ENCODE peak calls at places on chromosomes 12 and 14, in four cellular contexts. X is heart right ventricle, W is body of pancreas, S is psoas muscle. F is an unnamed sample.

GRCh38 chr14:77409131-77409533 is 14.2 kb downstream of the NOXRED1 start:
- DNase-seq in X (no peak), W (no peak), S (no peak), F (no peak)

GRCh38 chr12:69998922-69999321 is 173.9 kb downstream of the MYRFL start:
- DNase-seq in X (no peak), W (no peak), S (no peak), F (no peak)

GRCh38 chr12:65638324-65638723 is 186.0 kb upstream of the HMGA2 start:
- DNase-seq in X (no peak), W (no peak), S (no peak), F (peak; percentile 68)

GRCh38 chr12:114547636-114548035 is 136.3 kb downstream of the TBX3 start:
- DNase-seq in X (no peak), W (no peak), S (no peak), F (no peak)

GRCh38 chr14:34129927-34130552 is 179.2 kb upstream of the EGLN3 start:
- DNase-seq in X (no peak), W (no peak), S (no peak), F (no peak)

GRCh38 chr14:63286071-63286470 is 32.7 kb downstream of the GPHB5 start:
- DNase-seq in X (no peak), W (peak; percentile 52), S (no peak), F (no peak)

GRCh38 chr14:53042480-53042879 is 91.6 kb upstream of the FERMT2 start:
- DNase-seq in X (no peak), W (no peak), S (no peak), F (no peak)

GRCh38 chr12:63276537-63277365 is 125.8 kb upstream of the AVPR1A start:
- DNase-seq in X (no peak), W (peak; percentile 56), S (no peak), F (peak; percentile 32)

GRCh38 chr12:3342051-3342450 is 149.0 kb upstream of the PRMT8 start:
- DNase-seq in X (peak; percentile 79), W (peak; percentile 27), S (no peak), F (peak; percentile 80)

GRCh38 chr12:118541945-118542344 is 165.6 kb downstream of the SUDS3 start:
- DNase-seq in X (no peak), W (no peak), S (no peak), F (no peak)

GRCh38 chr12:75738486-75738885 is 227.1 kb upstream of the KRR1 start:
- DNase-seq in X (no peak), W (no peak), S (no peak), F (peak; percentile 36)

GRCh38 chr14:106848330-106849121 is 1322.1 kb downstream of the TMEM121 start:
- DNase-seq in X (no peak), W (peak; percentile 70), S (no peak), F (no peak)

GRCh38 chr12:39440101-39440500 is 2.8 kb downstream of the KIF21A start:
- DNase-seq in X (no peak), W (no peak), S (no peak), F (no peak)

GRCh38 chr12:102847131-102847530 is 69.9 kb downstream of the PAH start:
- DNase-seq in X (no peak), W (no peak), S (no peak), F (no peak)

GRCh38 chr12:4934651-4935050 is 24.9 kb downstream of the KCNA1 start:
- DNase-seq in X (no peak), W (no peak), S (no peak), F (no peak)

GRCh38 chr14:86527312-86527711 is 997.4 kb downstream of the FLRT2 start:
- DNase-seq in X (no peak), W (no peak), S (no peak), F (no peak)

GRCh38 chr14:88746042-88746441 is 46.7 kb downstream of the EML5 start:
- DNase-seq in X (no peak), W (no peak), S (no peak), F (no peak)

GRCh38 chr14:51478241-51478640 is 173.5 kb upstream of the FRMD6 start:
- DNase-seq in X (no peak), W (no peak), S (no peak), F (no peak)

GRCh38 chr12:26870491-26871419 is 37.8 kb upstream of the ITPR2 start:
- DNase-seq in X (peak; percentile 14), W (peak; percentile 95), S (peak; percentile 63), F (peak; percentile 8)

GRCh38 chr12:12442548-12443071 is 85.7 kb downstream of the BORCS5 start:
- DNase-seq in X (no peak), W (no peak), S (no peak), F (no peak)

GRCh38 chr12:107235600-107235999 is 142.3 kb upstream of the CRY1 start:
- DNase-seq in X (no peak), W (no peak), S (no peak), F (no peak)

DNA sequence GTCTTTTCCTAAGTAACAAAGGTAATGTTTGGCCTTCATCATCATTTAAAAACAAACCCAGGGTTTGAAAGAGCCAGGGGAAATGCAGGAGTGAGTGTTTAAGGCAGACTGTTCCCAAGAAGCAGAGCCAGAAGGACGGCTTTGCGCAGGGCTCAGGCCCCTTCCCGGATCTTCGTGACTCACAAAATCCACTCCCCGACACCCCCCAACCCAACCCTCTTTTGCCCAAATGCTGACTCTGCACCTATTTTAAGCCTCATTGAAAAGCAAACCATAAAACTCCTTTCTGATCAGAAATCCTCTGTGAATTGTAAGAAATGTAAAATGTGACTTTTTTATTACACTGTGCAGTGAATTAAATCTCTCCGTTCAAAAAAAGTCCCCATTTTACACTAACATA is 67.5 kb downstream of the SETD3 start:
- DNase-seq in X (no peak), W (no peak), S (no peak), F (no peak)
- H3K27ac ChIP-seq in X (no peak overlapping the region), W (no peak overlapping the region), S (no peak overlapping the region), F (no peak overlapping the region)

GRCh38 chr14:68677901-68678300 is 115.0 kb downstream of the ZFP36L1 start:
- DNase-seq in X (no peak), W (no peak), S (no peak), F (no peak)

GRCh38 chr14:68677476-68677875 is 115.4 kb downstream of the ZFP36L1 start:
- DNase-seq in X (no peak), W (no peak), S (no peak), F (no peak)

GRCh38 chr14:68674538-68675232 is 118.2 kb downstream of the ZFP36L1 start:
- DNase-seq in X (no peak), W (no peak), S (no peak), F (no peak)

GRCh38 chr14:68675233-68675577 is 117.7 kb downstream of the ZFP36L1 start:
- DNase-seq in X (no peak), W (no peak), S (no peak), F (no peak)

DNA sequence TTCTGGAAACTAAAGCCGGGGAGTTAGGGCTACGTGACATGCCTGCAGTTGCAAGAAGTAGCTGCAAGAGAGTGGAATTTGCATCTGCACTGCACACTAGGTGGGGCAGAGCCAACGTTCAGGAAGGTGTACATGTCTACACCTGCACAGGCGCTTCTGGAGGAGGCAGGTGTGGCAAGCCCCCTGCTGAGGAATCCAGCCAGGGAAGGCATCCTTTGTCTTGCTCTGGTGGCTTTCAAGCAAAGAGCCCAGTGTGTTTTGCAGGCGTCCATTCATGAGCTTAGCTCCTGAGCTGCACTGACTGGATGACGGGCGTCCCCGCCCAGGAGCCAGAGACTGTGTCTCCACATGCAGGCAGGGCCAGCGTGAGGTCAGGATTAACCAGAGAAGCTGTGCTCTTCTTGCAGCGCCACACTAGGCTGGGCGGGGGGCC is 116.3 kb downstream of the ZFP36L1 start:
- DNase-seq in X (no peak), W (no peak), S (no peak), F (no peak)
- H3K4me1 ChIP-seq in X (peaks cover 36% of the 10 kb centered on the region), W (peaks cover 52% of the 10 kb centered on the region), S (peaks cover 25% of the 10 kb centered on the region), F (peaks cover 10% of the 10 kb centered on the region)

DNA sequence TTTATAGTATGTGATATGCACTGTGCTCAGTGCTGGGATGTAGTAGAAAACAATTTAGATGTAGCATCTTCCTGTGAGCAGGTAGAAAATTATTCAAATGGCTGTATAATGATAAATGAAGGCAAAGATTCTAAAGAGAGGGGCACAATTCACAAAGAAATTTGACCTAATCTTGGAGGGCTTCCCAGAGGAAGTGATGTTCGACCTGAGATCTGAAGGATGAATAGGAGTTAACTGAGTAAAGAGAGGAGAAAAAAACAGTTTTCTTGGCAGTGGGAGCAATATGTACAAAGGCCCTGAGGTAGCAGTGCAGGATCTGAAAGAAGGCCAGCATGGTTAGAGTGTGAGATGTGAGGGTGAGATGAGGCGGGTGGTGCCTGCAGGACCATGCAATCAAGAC is 15.2 kb downstream of the RPH3A start:
- DNase-seq in X (no peak), W (no peak), S (no peak), F (no peak)
- H3K27me3 ChIP-seq in X (peaks cover 63% of the 10 kb centered on the region), W (no peaks in the 10 kb centered on the region), S (peaks cover 2% of the 10 kb centered on the region), F (no peaks in the 10 kb centered on the region)

DNA sequence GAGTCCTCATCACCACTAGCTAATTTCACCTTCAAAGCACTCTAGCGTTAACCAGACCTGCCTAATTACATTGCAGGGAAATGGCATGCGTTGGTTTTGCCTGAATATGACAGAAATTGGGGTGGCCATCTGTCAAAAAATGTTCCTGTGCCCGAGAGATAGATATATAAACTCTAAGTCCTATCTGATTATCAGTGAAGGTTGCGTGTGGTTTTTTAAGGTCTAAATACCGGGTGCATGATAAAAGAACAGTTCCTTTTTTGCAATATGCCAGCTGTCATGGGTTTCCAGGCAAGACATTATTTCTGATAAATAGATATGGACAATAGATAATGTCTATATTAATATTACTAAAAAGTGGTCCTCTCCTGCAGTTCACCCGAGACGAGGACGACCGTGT is 48.3 kb downstream of the SPRING1 start:
- DNase-seq in X (no peak), W (no peak), S (no peak), F (no peak)
- H3K27ac ChIP-seq in X (no peak overlapping the region), W (no peak overlapping the region), S (no peak overlapping the region), F (no peak overlapping the region)

GRCh38 chr12:52530366-52530765 is 10.2 kb upstream of the KRT5 start:
- DNase-seq in X (no peak), W (no peak), S (no peak), F (no peak)
- H3K4me1 ChIP-seq in X (no peaks in the 10 kb centered on the region), W (peaks cover 7% of the 10 kb centered on the region), S (no peaks in the 10 kb centered on the region), F (no peaks in the 10 kb centered on the region)

DNA sequence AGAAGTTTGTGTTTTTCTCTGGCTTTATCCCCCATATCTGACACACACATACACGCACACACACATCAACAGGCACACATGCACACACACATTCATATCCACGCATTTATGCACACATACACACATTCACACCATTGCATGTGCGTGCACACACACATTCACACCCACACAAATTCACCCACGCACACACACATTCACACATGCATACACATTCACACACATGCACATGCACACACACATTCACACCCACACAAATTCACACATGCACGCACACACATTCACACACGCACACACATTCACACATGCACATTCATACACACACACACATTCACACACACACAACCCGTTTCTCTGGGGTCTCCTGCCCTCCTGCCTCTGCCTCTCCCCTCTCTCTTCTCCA is 264.2 kb downstream of the BCL11B start:
- DNase-seq in X (no peak), W (no peak), S (no peak), F (no peak)
- H3K27me3 ChIP-seq in X (peaks cover 28% of the 10 kb centered on the region), W (no peaks in the 10 kb centered on the region), S (peaks cover 4% of the 10 kb centered on the region), F (no peaks in the 10 kb centered on the region)

GRCh38 chr12:124684496-124684895 is 117.1 kb upstream of the NCOR2 start:
- DNase-seq in X (no peak), W (peak; percentile 40), S (no peak), F (no peak)

GRCh38 chr12:124682425-124683329 is 115.3 kb upstream of the NCOR2 start:
- DNase-seq in X (no peak), W (peak; percentile 26), S (no peak), F (peak; percentile 58)

GRCh38 chr12:124683725-124684124 is 116.3 kb upstream of the NCOR2 start:
- DNase-seq in X (no peak), W (no peak), S (no peak), F (no peak)

GRCh38 chr12:124681779-124682391 is 114.5 kb upstream of the NCOR2 start:
- DNase-seq in X (peak; percentile 78), W (peak; percentile 52), S (peak; percentile 85), F (peak; percentile 69)

GRCh38 chr12:124683330-124683662 is 115.9 kb upstream of the NCOR2 start:
- DNase-seq in X (no peak), W (no peak), S (no peak), F (peak; percentile 59)
- H3K27ac ChIP-seq in X (peak overlapping the region; percentile 72), W (no peak overlapping the region), S (no peak overlapping the region), F (no peak overlapping the region)